ENCODE peak calls at places on chromosomes 3 and 15, in six cellular contexts. B is RWPE1, V is astrocyte of the spinal cord, N is Kasumi-1, E is H54, L is T-helper 9 cell. S is an unnamed sample.

GRCh38 chr15:81155375-81156218 is 21.5 kb downstream of the CFAP161 start:
- DNase-seq in V (peak), N (peak), B (peak), L (no peak), E (no peak), S (peak)

GRCh38 chr15:74240002-74240568 is 4.0 kb downstream of the CCDC33 start:
- DNase-seq in B (peak), L (no peak), V (peak), N (no peak), E (peak), S (no peak)

GRCh38 chr3:33897306-33897705 is 98.9 kb downstream of the PDCD6IP start:
- DNase-seq in L (no peak), V (no peak), N (no peak), E (no peak), B (no peak), S (no peak)

GRCh38 chr15:28786521-28786920 is 61.9 kb downstream of the GOLGA6L7 start:
- DNase-seq in E (no peak), V (no peak), B (no peak), L (no peak), N (no peak), S (peak)

GRCh38 chr3:32347286-32348125 is 44.1 kb upstream of the CMTM7 start:
- DNase-seq in B (no peak), N (no peak), V (no peak), L (no peak), E (no peak), S (no peak)

GRCh38 chr3:39398700-39399099 is 7.8 kb upstream of the RPSA start:
- DNase-seq in V (no peak), E (no peak), N (no peak), B (no peak), L (no peak), S (no peak)

GRCh38 chr15:70152070-70152480 is 54.4 kb upstream of the TLE3 start:
- DNase-seq in V (peak), N (peak), L (no peak), E (no peak), B (no peak), S (no peak)

GRCh38 chr15:42282344-42282743 is 9.1 kb upstream of the TMEM87A start:
- DNase-seq in L (no peak), B (no peak), N (no peak), E (no peak), V (no peak), S (no peak)

GRCh38 chr3:115806501-115806900 is 183.2 kb downstream of the GAP43 start:
- DNase-seq in E (no peak), N (no peak), B (no peak), V (peak), L (no peak), S (no peak)

GRCh38 chr3:99891610-99892285 is 74.1 kb downstream of the CMSS1 start:
- DNase-seq in B (no peak), N (no peak), E (no peak), L (no peak), V (no peak), S (no peak)

GRCh38 chr3:46372492-46373359 is 2.0 kb downstream of the CCR5 start:
- DNase-seq in N (peak), L (no peak), V (peak), E (no peak), B (peak), S (no peak)

GRCh38 chr15:52733078-52733477 is 53.9 kb upstream of the ATOSA start:
- DNase-seq in N (no peak), E (no peak), L (no peak), B (no peak), V (no peak), S (peak)

GRCh38 chr3:197456271-197457091 is 99.3 kb downstream of the BDH1 start:
- DNase-seq in B (peak), E (peak), N (no peak), V (peak), L (peak), S (peak)

GRCh38 chr15:101112336-101113113 is 139.3 kb downstream of the CHSY1 start:
- DNase-seq in E (no peak), B (peak), L (no peak), V (no peak), N (no peak), S (no peak)

GRCh38 chr15:45869034-45869668 is 234.3 kb downstream of the SQOR start:
- DNase-seq in L (no peak), N (peak), E (no peak), B (no peak), V (no peak), S (peak)

GRCh38 chr3:122085666-122086065 is 30.5 kb downstream of the CD86 start:
- DNase-seq in L (no peak), V (no peak), N (no peak), E (no peak), B (no peak), S (no peak)

GRCh38 chr3:126548556-126549466 is 9.9 kb downstream of the C3orf22 start:
- DNase-seq in B (no peak), E (no peak), V (no peak), N (no peak), L (no peak), S (no peak)

GRCh38 chr3:42013652-42014442 is 51.9 kb upstream of the ULK4 start:
- DNase-seq in B (no peak), L (peak), N (no peak), V (no peak), E (no peak), S (no peak)

GRCh38 chr3:38843898-38844297 is 27.9 kb upstream of the SCN10A start:
- DNase-seq in E (no peak), N (peak), L (no peak), V (peak), B (peak), S (no peak)

GRCh38 chr3:78613366-78614008 is 1154.3 kb downstream of the ROBO1 start:
- DNase-seq in N (no peak), L (no peak), V (no peak), E (no peak), B (no peak), S (no peak)

GRCh38 chr3:75254685-75255084 is 409.4 kb upstream of the FRG2C start:
- DNase-seq in E (no peak), N (no peak), L (no peak), B (no peak), V (no peak), S (no peak)

GRCh38 chr3:69250014-69250413 is 127.6 kb upstream of the LMOD3 start:
- DNase-seq in L (peak), N (no peak), V (peak), E (no peak), B (no peak), S (no peak)

GRCh38 chr3:45950686-45951600 is 7.7 kb downstream of the CXCR6 start:
- DNase-seq in L (peak), E (no peak), N (no peak), V (no peak), B (no peak), S (no peak)

GRCh38 chr3:64163755-64164148 is 61.5 kb downstream of the PRICKLE2 start:
- DNase-seq in V (peak), N (no peak), L (no peak), B (peak), E (peak), S (no peak)

GRCh38 chr3:57743511-57743910 is 12.6 kb upstream of the SLMAP start:
- DNase-seq in E (no peak), N (no peak), L (no peak), B (no peak), V (no peak), S (no peak)

GRCh38 chr15:23686466-23687142 is 501 bp downstream of the NDN start:
- DNase-seq in L (no peak), N (no peak), V (peak), E (no peak), B (no peak), S (no peak)

GRCh38 chr3:108342829-108343478 is 46.6 kb downstream of the HHLA2 start:
- DNase-seq in N (no peak), E (no peak), L (no peak), V (peak), B (no peak), S (no peak)

GRCh38 chr3:70273492-70273891 is 38.9 kb downstream of the MDFIC2 start:
- DNase-seq in L (no peak), B (no peak), V (peak), N (no peak), E (no peak), S (no peak)

GRCh38 chr3:184320099-184320445 is 5.7 kb downstream of the EIF4G1 start:
- DNase-seq in L (no peak), B (peak), V (peak), E (peak), N (peak), S (no peak)